ENCODE peak calls at places on chromosomes 4 and X, in eight cellular contexts. T, P, E, M, G, W, B and F are unnamed samples.
A peak's percentile ranks its signal among the peaks of the same experiment; 100 is the strongest.

GRCh38 chrX:16199343-16199742 is 32.1 kb downstream of the MAGEB17 start:
- DNase-seq in T (no peak), P (no peak), E (no peak), M (no peak), G (no peak), W (no peak), B (no peak), F (no peak)

GRCh38 chr4:54005475-54005874 is 58.9 kb downstream of the CHIC2 start:
- DNase-seq in T (no peak), P (no peak), E (no peak), M (no peak), G (no peak), W (no peak), B (peak; percentile 22), F (no peak)

GRCh38 chr4:68368566-68369473 is 18.9 kb upstream of the YTHDC1 start:
- DNase-seq in T (no peak), P (no peak), E (no peak), M (no peak), G (no peak), W (no peak), B (peak; percentile 80), F (no peak)

GRCh38 chr4:24121395-24122175 is 231.7 kb upstream of the PPARGC1A start:
- DNase-seq in T (no peak), P (no peak), E (no peak), M (no peak), G (no peak), W (no peak), B (peak; percentile 52), F (no peak)

GRCh38 chr4:2400841-2401609 is 17.4 kb downstream of the ZFYVE28 start:
- DNase-seq in T (no peak), P (no peak), E (no peak), M (no peak), G (no peak), W (no peak), B (no peak), F (no peak)

GRCh38 chr4:185657191-185657590 is 121.9 kb upstream of the PDLIM3 start:
- DNase-seq in T (peak; percentile 78), P (no peak), E (no peak), M (no peak), G (no peak), W (no peak), B (peak; percentile 14), F (no peak)

GRCh38 chrX:154476821-154477220 is 2.3 kb downstream of the LAGE3 start:
- DNase-seq in T (no peak), P (no peak), E (peak; percentile 10), M (no peak), G (no peak), W (no peak), B (no peak), F (no peak)

GRCh38 chrX:15781964-15782711 is 8.1 kb upstream of the ZRSR2 start:
- DNase-seq in T (no peak), P (peak; percentile 19), E (no peak), M (peak; percentile 6), G (no peak), W (no peak), B (no peak), F (no peak)

GRCh38 chrX:24372021-24372763 is 11.8 kb downstream of the SUPT20HL1 start:
- DNase-seq in T (no peak), P (no peak), E (no peak), M (no peak), G (no peak), W (no peak), B (no peak), F (no peak)

GRCh38 chrX:153871946-153872878 is 13.8 kb downstream of the L1CAM start:
- DNase-seq in T (no peak), P (no peak), E (no peak), M (no peak), G (no peak), W (no peak), B (no peak), F (no peak)

GRCh38 chrX:41885724-41886123 is 37.6 kb downstream of the CASK start:
- DNase-seq in T (no peak), P (no peak), E (no peak), M (no peak), G (no peak), W (no peak), B (no peak), F (no peak)

GRCh38 chrX:105662248-105662647 is 160.1 kb upstream of the NRK start:
- DNase-seq in T (no peak), P (no peak), E (no peak), M (no peak), G (no peak), W (no peak), B (no peak), F (no peak)

GRCh38 chr4:4864443-4864939 is 5.0 kb downstream of the MSX1 start:
- DNase-seq in T (no peak), P (no peak), E (no peak), M (no peak), G (no peak), W (no peak), B (no peak), F (no peak)

GRCh38 chr4:4864940-4865704 is 5.7 kb downstream of the MSX1 start:
- DNase-seq in T (no peak), P (no peak), E (no peak), M (no peak), G (no peak), W (peak; percentile 23), B (no peak), F (no peak)

GRCh38 chr4:4866833-4867744 is 7.6 kb downstream of the MSX1 start:
- DNase-seq in T (no peak), P (no peak), E (no peak), M (no peak), G (no peak), W (peak; percentile 72), B (no peak), F (no peak)

GRCh38 chr4:4866124-4866832 is 6.8 kb downstream of the MSX1 start:
- DNase-seq in T (no peak), P (no peak), E (no peak), M (no peak), G (no peak), W (peak; percentile 46), B (no peak), F (no peak)

DNA sequence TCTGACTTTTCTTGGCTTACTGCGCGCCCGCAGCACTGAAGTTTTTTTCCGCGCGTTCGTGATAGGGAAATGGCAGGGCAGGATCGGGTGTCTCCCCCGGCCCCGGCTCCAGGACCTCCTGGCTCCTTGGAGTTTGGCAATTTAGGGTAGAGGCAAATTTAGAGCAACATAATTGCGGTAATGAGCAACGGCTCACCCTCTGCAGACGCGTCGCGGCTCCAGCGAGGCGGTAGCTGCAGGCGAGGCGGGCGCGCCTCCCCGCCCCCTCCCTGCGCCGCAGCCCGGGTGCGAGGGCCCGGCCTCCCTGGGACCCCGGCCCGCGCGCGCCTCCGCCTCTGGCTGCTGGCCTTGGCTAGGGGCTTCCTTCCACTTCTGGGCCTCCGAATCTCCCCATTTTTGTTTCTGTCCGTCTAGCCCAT is 6.2 kb downstream of the MSX1 start:
- DNase-seq in T (no peak), P (no peak), E (no peak), M (no peak), G (no peak), W (no peak), B (no peak), F (no peak)
- H3K27me3 ChIP-seq in T (peaks cover 98% of the 10 kb centered on the region), P (peaks cover 55% of the 10 kb centered on the region), E (peaks cover 100% of the 10 kb centered on the region), M (peaks cover 78% of the 10 kb centered on the region), G (peaks cover 100% of the 10 kb centered on the region), W (peaks cover 100% of the 10 kb centered on the region), B (peaks cover 57% of the 10 kb centered on the region), F (peaks cover 59% of the 10 kb centered on the region)

DNA sequence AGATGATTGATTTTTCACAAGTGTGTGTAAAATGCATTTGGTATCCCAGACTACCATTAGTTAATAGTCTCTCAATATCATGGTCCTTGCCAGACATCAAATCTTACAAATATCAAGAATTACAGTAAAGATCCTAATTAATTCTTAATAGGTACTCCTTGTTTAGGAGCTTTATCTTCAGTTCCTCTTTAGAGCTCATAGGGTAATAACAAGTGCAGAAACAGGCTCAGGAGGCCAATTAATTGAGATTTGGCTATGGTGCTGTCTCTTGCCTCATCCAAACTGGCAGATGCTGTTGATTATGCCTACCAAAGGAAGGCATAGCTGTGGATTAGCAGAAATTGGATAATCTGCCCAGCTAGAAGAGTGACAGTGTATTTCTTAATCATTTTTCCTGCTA is 6.9 kb downstream of the MTMR1 start:
- DNase-seq in T (no peak), P (no peak), E (no peak), M (no peak), G (no peak), W (no peak), B (no peak), F (no peak)
- H3K4me1 ChIP-seq in T (no peaks in the 10 kb centered on the region), P (peaks cover 46% of the 10 kb centered on the region), E (no peaks in the 10 kb centered on the region), M (peaks cover 11% of the 10 kb centered on the region), G (peaks cover 16% of the 10 kb centered on the region), W (no peaks in the 10 kb centered on the region), B (no peaks in the 10 kb centered on the region), F (peaks cover 24% of the 10 kb centered on the region)

GRCh38 chr4:77073981-77074865 is 1.6 kb downstream of the CCNI start:
- DNase-seq in T (no peak), P (no peak), E (no peak), M (no peak), G (no peak), W (no peak), B (no peak), F (peak; percentile 29)

GRCh38 chr4:77074961-77075855 is 581 bp downstream of the CCNI start:
- DNase-seq in T (peak; percentile 87), P (peak; percentile 82), E (peak; percentile 90), M (peak; percentile 73), G (peak; percentile 84), W (peak; percentile 87), B (peak; percentile 78), F (peak; percentile 83)

GRCh38 chr4:77075869-77076801 is at the start of gene CCNI:
- DNase-seq in T (peak; percentile 99), P (peak; percentile 96), E (peak; percentile 98), M (peak; percentile 86), G (peak; percentile 97), W (peak; percentile 98), B (peak; percentile 98), F (peak; percentile 88)

GRCh38 chr4:77073106-77073858 is 2.5 kb downstream of the CCNI start:
- DNase-seq in T (no peak), P (no peak), E (no peak), M (no peak), G (no peak), W (peak; percentile 25), B (peak; percentile 35), F (no peak)

GRCh38 chr4:77072195-77072753 is 3.5 kb downstream of the CCNI start:
- DNase-seq in T (no peak), P (peak; percentile 44), E (no peak), M (peak; percentile 43), G (no peak), W (no peak), B (no peak), F (peak; percentile 47)
- H3K4me3 ChIP-seq in T (no peak overlapping the region), P (no peak overlapping the region), E (no peak overlapping the region), M (no peak overlapping the region), G (peak overlapping the region; percentile 72), W (no peak overlapping the region), B (peak overlapping the region; percentile 94), F (peak overlapping the region; percentile 57)

GRCh38 chr4:174516345-174516744 is 5.9 kb downstream of the HPGD start:
- DNase-seq in T (no peak), P (no peak), E (no peak), M (no peak), G (no peak), W (no peak), B (no peak), F (no peak)

GRCh38 chr4:174516794-174517193 is 5.5 kb downstream of the HPGD start:
- DNase-seq in T (no peak), P (no peak), E (no peak), M (no peak), G (no peak), W (no peak), B (no peak), F (no peak)

GRCh38 chr4:174517502-174517901 is 4.8 kb downstream of the HPGD start:
- DNase-seq in T (no peak), P (no peak), E (no peak), M (no peak), G (no peak), W (no peak), B (no peak), F (no peak)

GRCh38 chr4:174512745-174513144 is 9.5 kb downstream of the HPGD start:
- DNase-seq in T (no peak), P (no peak), E (no peak), M (no peak), G (no peak), W (no peak), B (no peak), F (no peak)
- H3K27me3 ChIP-seq in T (no peaks in the 10 kb centered on the region), P (no peaks in the 10 kb centered on the region), E (no peaks in the 10 kb centered on the region), M (no peaks in the 10 kb centered on the region), G (no peaks in the 10 kb centered on the region), W (no peaks in the 10 kb centered on the region), B (no peaks in the 10 kb centered on the region), F (no peaks in the 10 kb centered on the region)